ENCODE peak calls at places on chromosome 9, in five cellular contexts. Q is fibroblast of mammary gland, N is BE2C, J is upper lobe of right lung, U is astrocyte of the cerebellum. R is an unnamed sample.

GRCh38 chr9:116152390-116152789 is 1.2 kb upstream of the PAPPA start:
- DNase-seq in Q (peak; percentile 68), N (no peak), J (no peak), U (no peak), R (no peak)

GRCh38 chr9:94971378-94972131 is 245.1 kb downstream of the AOPEP start:
- DNase-seq in Q (no peak), N (no peak), J (no peak), U (no peak), R (no peak)

GRCh38 chr9:95137587-95138145 is 179.8 kb downstream of the FANCC start:
- DNase-seq in Q (no peak), N (peak; percentile 77), J (no peak), U (no peak), R (no peak)

GRCh38 chr9:68750179-68750685 is 45.2 kb downstream of the PIP5K1B start:
- DNase-seq in Q (no peak), N (no peak), J (no peak), U (no peak), R (no peak)

GRCh38 chr9:124389146-124389939 is 25.9 kb downstream of the PSMB7 start:
- DNase-seq in Q (no peak), N (no peak), J (no peak), U (no peak), R (no peak)

GRCh38 chr9:38172601-38173000 is 103.6 kb upstream of the SHB start:
- DNase-seq in Q (no peak), N (no peak), J (no peak), U (no peak), R (no peak)

GRCh38 chr9:134339183-134339806 is 13.0 kb downstream of the RXRA start:
- DNase-seq in Q (peak; percentile 28), N (no peak), J (no peak), U (no peak), R (no peak)

GRCh38 chr9:133374612-133375115 is 1.2 kb downstream of the SURF4 start:
- DNase-seq in Q (peak; percentile 84), N (no peak), J (no peak), U (peak; percentile 23), R (no peak)

GRCh38 chr9:95989304-95989703 is 113.8 kb downstream of the ERCC6L2 start:
- DNase-seq in Q (peak; percentile 49), N (no peak), J (no peak), U (no peak), R (no peak)

GRCh38 chr9:114743446-114743845 is 61.5 kb upstream of the TEX48 start:
- DNase-seq in Q (no peak), N (no peak), J (no peak), U (no peak), R (no peak)

GRCh38 chr9:109640232-109641078 is 139.5 kb upstream of the PALM2AKAP2 start:
- DNase-seq in Q (no peak), N (peak; percentile 41), J (peak; percentile 68), U (peak; percentile 55), R (no peak)

GRCh38 chr9:81372628-81373191 is 316.6 kb downstream of the TLE1 start:
- DNase-seq in Q (peak; percentile 55), N (no peak), J (no peak), U (no peak), R (no peak)

GRCh38 chr9:81370650-81371049 is 318.7 kb downstream of the TLE1 start:
- DNase-seq in Q (no peak), N (peak; percentile 36), J (no peak), U (no peak), R (no peak)

GRCh38 chr9:81370096-81370495 is 319.3 kb downstream of the TLE1 start:
- DNase-seq in Q (no peak), N (no peak), J (no peak), U (no peak), R (no peak)

GRCh38 chr9:81373294-81373693 is 316.1 kb downstream of the TLE1 start:
- DNase-seq in Q (no peak), N (no peak), J (no peak), U (no peak), R (no peak)

DNA sequence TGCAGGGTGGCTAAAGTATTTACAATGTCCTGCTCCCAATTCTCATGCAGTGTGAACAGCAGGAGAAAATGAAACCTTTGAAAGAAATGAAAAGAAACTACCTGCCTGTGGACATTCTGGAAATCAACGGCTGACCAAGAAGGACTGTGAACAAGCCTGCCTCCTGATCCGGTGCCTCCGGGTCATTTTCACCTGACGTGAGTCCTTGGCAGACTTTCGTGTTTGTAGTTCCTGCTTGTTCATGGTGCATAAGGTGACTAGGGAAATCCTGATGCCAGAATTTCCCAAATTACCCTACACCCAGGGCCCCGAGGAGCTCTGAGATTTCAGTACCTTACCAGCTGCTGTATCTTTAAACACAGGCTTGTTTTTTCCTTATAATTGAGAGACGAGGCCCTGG is 317.5 kb downstream of the TLE1 start:
- DNase-seq in Q (no peak), N (no peak), J (no peak), U (no peak), R (no peak)
- H3K4me3 ChIP-seq in Q (no peak overlapping the region), N (no peak overlapping the region), J (no peak overlapping the region), U (no peak overlapping the region), R (no peak overlapping the region)

GRCh38 chr9:93531374-93531773 is 45.0 kb upstream of the PHF2 start:
- DNase-seq in Q (peak; percentile 22), N (no peak), J (no peak), U (no peak), R (no peak)
- TF ChIP-seq CTCF in Q (peak; percentile 9), N (peak; percentile 17), J (no peak), U (no peak), R (no peak)

DNA sequence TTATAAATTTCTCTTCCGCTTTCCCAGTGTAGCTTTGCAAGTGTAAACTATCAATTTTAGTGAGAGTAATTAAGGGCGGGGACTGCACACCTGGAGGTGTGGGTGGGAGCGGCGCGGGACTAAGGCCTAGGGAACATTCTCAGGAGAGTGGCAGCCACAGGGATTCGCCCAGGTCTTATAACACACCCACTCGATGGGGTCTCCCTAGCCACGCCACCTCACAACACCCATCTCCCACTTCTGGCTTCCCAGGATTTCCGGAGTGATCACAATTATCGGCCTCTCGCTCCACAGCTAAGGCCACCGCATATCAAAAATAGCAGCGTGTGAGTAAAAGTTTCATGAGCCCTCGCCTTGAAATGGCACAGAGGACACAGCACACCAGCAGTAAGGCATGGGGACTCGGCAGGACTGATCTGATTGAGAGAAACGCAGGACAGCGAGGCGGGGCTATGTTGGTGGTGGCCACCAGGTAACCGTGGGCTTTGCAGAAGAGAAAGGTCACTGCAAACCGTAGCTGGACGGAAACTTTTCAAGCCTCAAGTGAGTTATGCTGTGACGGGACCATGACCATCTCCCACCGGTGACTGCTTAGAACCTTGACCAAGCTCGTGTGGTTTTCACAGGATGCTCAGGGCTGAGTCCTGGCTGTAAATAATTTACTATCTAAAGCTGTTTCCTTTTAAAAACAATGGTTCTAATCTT is 1.1 kb upstream of the LPAR1 start:
- DNase-seq in Q (no peak), N (no peak), J (no peak), U (no peak), R (no peak)
- H3K4me3 ChIP-seq in Q (peak overlapping the region; percentile 83), N (no peak overlapping the region), J (peak overlapping the region; percentile 60), U (peak overlapping the region; percentile 88), R (peak overlapping the region; percentile 79)

GRCh38 chr9:12424243-12424642 is 268.9 kb upstream of the TYRP1 start:
- DNase-seq in Q (no peak), N (no peak), J (no peak), U (no peak), R (no peak)

GRCh38 chr9:12426198-12426864 is 266.9 kb upstream of the TYRP1 start:
- DNase-seq in Q (peak; percentile 27), N (no peak), J (no peak), U (peak; percentile 6), R (peak; percentile 3)
- TF ChIP-seq CTCF in Q (no peak), N (peak; percentile 16), J (no peak), U (no peak), R (peak; percentile 44)

GRCh38 chr9:135993840-135994776 is 32.9 kb upstream of the UBAC1 start:
- DNase-seq in Q (no peak), N (peak; percentile 71), J (no peak), U (no peak), R (no peak)

GRCh38 chr9:135992486-135993408 is 31.6 kb upstream of the UBAC1 start:
- DNase-seq in Q (peak; percentile 78), N (peak; percentile 92), J (peak; percentile 90), U (peak; percentile 27), R (no peak)

GRCh38 chr9:135991771-135992170 is 30.6 kb upstream of the UBAC1 start:
- DNase-seq in Q (no peak), N (no peak), J (no peak), U (no peak), R (no peak)

GRCh38 chr9:135995816-135996215 is 34.6 kb upstream of the UBAC1 start:
- DNase-seq in Q (no peak), N (no peak), J (no peak), U (no peak), R (no peak)

DNA sequence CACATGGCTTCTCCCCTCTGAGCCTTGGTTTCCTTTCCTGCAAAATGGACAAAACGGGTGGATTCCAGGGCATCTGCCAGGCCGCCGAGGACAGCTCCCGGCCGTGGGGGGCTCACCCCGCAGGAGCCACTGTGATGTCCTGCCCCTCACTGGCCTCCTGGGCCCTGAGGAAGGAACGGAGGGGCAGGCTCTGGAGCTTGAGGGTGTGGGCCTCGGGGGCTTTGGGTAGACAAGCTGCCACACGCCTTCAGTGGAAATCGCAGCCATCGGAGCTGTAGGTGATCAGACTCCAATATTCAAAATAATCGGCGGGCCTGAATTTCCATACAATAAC is 32.2 kb upstream of the UBAC1 start:
- DNase-seq in Q (no peak), N (no peak), J (no peak), U (no peak), R (no peak)
- H3K4me3 ChIP-seq in Q (no peak overlapping the region), N (no peak overlapping the region), J (peak overlapping the region; percentile 41), U (no peak overlapping the region), R (no peak overlapping the region)

GRCh38 chr9:136143215-136144001 is 24.7 kb upstream of the TMEM250 start:
- DNase-seq in Q (peak; percentile 29), N (peak; percentile 71), J (no peak), U (no peak), R (no peak)
- TF ChIP-seq CTCF in Q (peak; percentile 39), N (peak; percentile 73), J (peak; percentile 14), U (peak; percentile 38), R (peak; percentile 59)

DNA sequence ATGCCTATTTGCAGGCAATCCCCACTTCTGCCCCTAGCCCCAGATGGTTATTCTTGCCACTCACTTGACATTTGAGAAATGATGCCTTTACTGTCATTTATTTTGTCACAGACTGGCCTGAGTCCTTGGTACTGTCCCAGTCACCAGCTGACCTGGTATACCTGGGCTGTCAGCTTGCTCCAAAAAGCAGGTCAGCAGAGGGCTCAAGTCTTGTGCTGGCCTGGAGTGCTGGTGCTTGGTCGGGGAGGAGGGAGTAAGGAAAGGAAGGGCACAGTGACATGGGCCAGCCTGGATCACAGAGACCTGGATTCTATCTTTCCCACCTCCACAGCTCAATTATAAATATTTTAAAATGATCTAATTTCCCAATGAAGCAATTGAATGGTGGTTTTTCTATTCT is 160.4 kb downstream of the GADD45G start:
- DNase-seq in Q (no peak), N (no peak), J (no peak), U (no peak), R (no peak)
- H3K4me3 ChIP-seq in Q (no peak overlapping the region), N (no peak overlapping the region), J (no peak overlapping the region), U (no peak overlapping the region), R (no peak overlapping the region)

DNA sequence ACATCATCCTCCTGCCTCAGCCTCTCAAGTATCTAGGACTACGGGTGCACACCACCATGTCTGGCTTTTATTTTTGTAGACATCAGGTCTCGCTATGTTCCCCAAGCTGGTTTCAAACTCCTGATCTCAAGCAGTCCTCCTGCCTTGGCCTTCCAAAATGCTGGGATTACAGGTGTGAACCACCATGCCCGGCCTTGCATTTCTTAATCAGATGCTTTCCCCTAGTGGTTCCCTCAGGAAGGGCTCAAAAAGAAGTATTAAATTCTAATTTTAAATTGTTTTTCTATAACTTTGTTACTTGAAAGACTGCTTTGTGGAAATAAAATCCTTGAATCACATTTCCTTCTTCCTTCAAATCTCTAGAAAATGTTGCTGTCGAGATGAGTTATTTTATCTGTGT is 79.5 kb upstream of the ROR2 start:
- DNase-seq in Q (peak; percentile 7), N (no peak), J (no peak), U (no peak), R (no peak)
- TF ChIP-seq CTCF in Q (peak; percentile 38), N (peak; percentile 25), J (no peak), U (peak; percentile 32), R (peak; percentile 36)